ENCODE peak calls at places on chromosomes 11 and 22, in eight cellular contexts. I is AML-193; L is HuH-7.5; J is activated T-helper 1 cell treated with anti-CD3 and anti-CD28 coated beads, Interleukin-12 subunit alpha, Interleukin-12 subunit beta, Interleukin-2, Interleukin-4 antibody, amounts not matched to agents 30 ng/mL and 10 ng/mL and 1 ng/mL, durations not matched to agents 14 hours and 24 hours and 36 hours; M is HTR-8/SVneo; Z is A549; N is AG09319; X is NCI-H1930. A is an unnamed sample.

GRCh38 chr22:30017824-30018223 is 62.4 kb upstream of the HORMAD2 start:
- DNase-seq in I (no peak), L (no peak), J (no peak), M (no peak), Z (no peak), N (no peak), X (no peak), A (no peak)

GRCh38 chr11:27914080-27914479 is 193.9 kb downstream of the KIF18A start:
- DNase-seq in I (no peak), L (no peak), J (no peak), M (no peak), Z (no peak), N (no peak), X (no peak), A (no peak)

GRCh38 chr11:9313648-9314290 is 624 bp downstream of the TMEM41B start:
- DNase-seq in I (no peak), L (no peak), J (no peak), M (no peak), Z (no peak), N (no peak), X (no peak), A (no peak)

GRCh38 chr11:83172551-83172950 is 15.6 kb downstream of the PCF11 start:
- DNase-seq in I (no peak), L (no peak), J (no peak), M (no peak), Z (no peak), N (no peak), X (no peak), A (no peak)

GRCh38 chr11:119101759-119102423 is at the start of gene DPAGT1:
- DNase-seq in I (peak), L (peak), J (peak), M (peak), Z (peak), N (peak), X (peak), A (peak)

GRCh38 chr11:76627541-76628082 is 42.9 kb downstream of the LRRC32 start:
- DNase-seq in I (no peak), L (no peak), J (no peak), M (no peak), Z (no peak), N (no peak), X (no peak), A (no peak)

GRCh38 chr11:8838248-8838647 is 72.7 kb upstream of the AKIP1 start:
- DNase-seq in I (no peak), L (no peak), J (no peak), M (no peak), Z (no peak), N (peak), X (no peak), A (no peak)

GRCh38 chr11:2299773-2300172 is 1.9 kb downstream of the C11orf21 start:
- DNase-seq in I (no peak), L (no peak), J (no peak), M (no peak), Z (no peak), N (no peak), X (no peak), A (no peak)